ENCODE peak calls at places on chromosome 3, in ten cellular contexts. One of them, this sample, is unnamed.

GRCh38 chr3:167787440-167787839 is 51.9 kb downstream of the SERPINI1 start:
- DNase-seq in vagina: no peak
- DNase-seq in right lobe of liver: no peak
- DNase-seq in breast epithelium: no peak
- DNase-seq in IMR-90: no peak
- DNase-seq in spleen: no peak
- DNase-seq in ovary: no peak
- DNase-seq in Peyer's patch: no peak
- DNase-seq in transverse colon: no peak
- DNase-seq in body of pancreas: no peak
- DNase-seq in this sample: no peak

GRCh38 chr3:16452265-16452664 is 61.2 kb downstream of the RFTN1 start:
- DNase-seq in vagina: no peak
- DNase-seq in right lobe of liver: no peak
- DNase-seq in breast epithelium: no peak
- DNase-seq in IMR-90: peak; percentile 80
- DNase-seq in spleen: no peak
- DNase-seq in ovary: no peak
- DNase-seq in Peyer's patch: no peak
- DNase-seq in transverse colon: no peak
- DNase-seq in body of pancreas: no peak
- DNase-seq in this sample: no peak

GRCh38 chr3:31247063-31247447 is 285.7 kb upstream of the STT3B start:
- DNase-seq in vagina: no peak
- DNase-seq in right lobe of liver: no peak
- DNase-seq in breast epithelium: no peak
- DNase-seq in IMR-90: no peak
- DNase-seq in spleen: no peak
- DNase-seq in ovary: no peak
- DNase-seq in Peyer's patch: no peak
- DNase-seq in transverse colon: no peak
- DNase-seq in body of pancreas: no peak
- DNase-seq in this sample: no peak

GRCh38 chr3:177211503-177212277 is 14.4 kb upstream of the TBL1XR1 start:
- DNase-seq in vagina: no peak
- DNase-seq in right lobe of liver: peak; percentile 85
- DNase-seq in breast epithelium: peak; percentile 57
- DNase-seq in IMR-90: no peak
- DNase-seq in spleen: no peak
- DNase-seq in ovary: no peak
- DNase-seq in Peyer's patch: peak; percentile 64
- DNase-seq in transverse colon: peak; percentile 88
- DNase-seq in body of pancreas: peak; percentile 92
- DNase-seq in this sample: no peak

GRCh38 chr3:133377396-133377795 is 22.5 kb upstream of the BFSP2 start:
- DNase-seq in vagina: no peak
- DNase-seq in right lobe of liver: no peak
- DNase-seq in breast epithelium: no peak
- DNase-seq in IMR-90: peak; percentile 69
- DNase-seq in spleen: no peak
- DNase-seq in ovary: no peak
- DNase-seq in Peyer's patch: no peak
- DNase-seq in transverse colon: no peak
- DNase-seq in body of pancreas: no peak
- DNase-seq in this sample: no peak

GRCh38 chr3:127787071-127787490 is 35.2 kb downstream of the MGLL start:
- DNase-seq in vagina: no peak
- DNase-seq in right lobe of liver: peak; percentile 71
- DNase-seq in breast epithelium: peak; percentile 38
- DNase-seq in IMR-90: no peak
- DNase-seq in spleen: peak; percentile 57
- DNase-seq in ovary: peak; percentile 15
- DNase-seq in Peyer's patch: peak; percentile 51
- DNase-seq in transverse colon: peak; percentile 38
- DNase-seq in body of pancreas: no peak
- DNase-seq in this sample: no peak

GRCh38 chr3:197281849-197282248 is 16.6 kb downstream of the DLG1 start:
- DNase-seq in vagina: no peak
- DNase-seq in right lobe of liver: no peak
- DNase-seq in breast epithelium: no peak
- DNase-seq in IMR-90: no peak
- DNase-seq in spleen: no peak
- DNase-seq in ovary: no peak
- DNase-seq in Peyer's patch: no peak
- DNase-seq in transverse colon: no peak
- DNase-seq in body of pancreas: no peak
- DNase-seq in this sample: no peak

GRCh38 chr3:62007036-62007435 is 366.3 kb downstream of the FEZF2 start:
- DNase-seq in vagina: no peak
- DNase-seq in right lobe of liver: no peak
- DNase-seq in breast epithelium: no peak
- DNase-seq in IMR-90: peak; percentile 5
- DNase-seq in spleen: no peak
- DNase-seq in ovary: no peak
- DNase-seq in Peyer's patch: no peak
- DNase-seq in transverse colon: no peak
- DNase-seq in body of pancreas: no peak
- DNase-seq in this sample: no peak

GRCh38 chr3:175885196-175885766 is 1026.1 kb downstream of the NAALADL2 start:
- DNase-seq in vagina: no peak
- DNase-seq in right lobe of liver: no peak
- DNase-seq in breast epithelium: no peak
- DNase-seq in IMR-90: no peak
- DNase-seq in spleen: no peak
- DNase-seq in ovary: no peak
- DNase-seq in Peyer's patch: no peak
- DNase-seq in transverse colon: no peak
- DNase-seq in body of pancreas: peak; percentile 72
- DNase-seq in this sample: no peak

DNA sequence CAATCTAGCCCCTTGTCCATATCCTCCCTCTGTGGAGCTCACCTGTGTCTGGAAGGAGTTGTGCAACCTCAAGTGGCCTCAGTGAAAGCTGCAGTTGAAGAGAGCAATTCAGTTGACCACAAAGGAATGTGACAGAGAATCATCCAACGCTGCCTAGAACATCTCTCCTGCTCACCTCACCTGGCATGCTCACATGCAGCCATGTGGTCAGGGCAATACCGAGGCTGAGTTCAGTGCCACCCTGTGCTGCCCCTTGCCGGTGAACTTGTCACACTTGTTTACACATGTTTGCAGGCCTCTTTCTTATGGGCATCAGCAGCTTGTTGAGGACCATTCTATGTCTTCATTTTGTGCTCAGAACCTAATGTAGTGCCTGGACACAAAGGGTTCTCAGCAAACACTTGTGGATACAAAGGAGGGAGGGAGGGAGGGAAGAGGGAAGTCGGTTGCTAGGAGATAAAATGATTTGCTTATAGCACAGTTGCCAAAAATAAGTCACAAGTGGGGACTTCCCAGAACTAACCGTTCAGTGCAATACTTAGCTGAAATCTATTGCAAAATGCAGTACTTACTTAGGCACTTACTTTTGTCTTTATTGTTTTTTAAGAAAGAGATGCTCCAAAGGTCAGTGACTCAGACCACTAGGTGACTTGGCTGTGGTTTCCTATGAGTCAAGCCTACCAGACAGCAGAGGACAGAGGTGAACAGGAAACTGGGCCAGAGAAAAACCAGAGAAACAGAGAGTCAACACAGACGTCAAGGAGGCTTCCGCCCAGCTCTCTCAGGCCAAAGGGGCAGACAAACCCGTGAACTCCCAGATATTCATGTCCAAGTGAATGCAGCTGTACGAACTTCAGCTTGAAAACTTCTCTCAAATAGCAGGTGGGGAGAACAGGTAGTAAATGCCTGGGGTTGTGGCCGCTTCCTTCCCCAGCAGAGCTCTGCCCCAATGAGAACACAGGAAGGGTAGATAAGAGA is 227.8 kb upstream of the CTNNB1 start:
- DNase-seq in vagina: no peak
- DNase-seq in right lobe of liver: peak; percentile 60
- DNase-seq in breast epithelium: peak; percentile 75
- DNase-seq in IMR-90: peak; percentile 86
- DNase-seq in spleen: peak; percentile 79
- DNase-seq in ovary: peak; percentile 81
- DNase-seq in Peyer's patch: peak; percentile 66
- DNase-seq in transverse colon: peak; percentile 73
- DNase-seq in body of pancreas: peak; percentile 72
- DNase-seq in this sample: peak; percentile 86
- H3K4me3 ChIP-seq in vagina: no peak overlapping the region
- H3K4me3 ChIP-seq in right lobe of liver: no peak overlapping the region
- H3K4me3 ChIP-seq in breast epithelium: no peak overlapping the region
- H3K4me3 ChIP-seq in IMR-90: no peak overlapping the region
- H3K4me3 ChIP-seq in spleen: no peak overlapping the region
- H3K4me3 ChIP-seq in ovary: no peak overlapping the region
- H3K4me3 ChIP-seq in Peyer's patch: no peak overlapping the region
- H3K4me3 ChIP-seq in transverse colon: no peak overlapping the region
- H3K4me3 ChIP-seq in body of pancreas: no peak overlapping the region
- H3K4me3 ChIP-seq in this sample: no peak overlapping the region

GRCh38 chr3:50269460-50269859 is 513 bp downstream of the SEMA3B start:
- DNase-seq in vagina: no peak
- DNase-seq in right lobe of liver: no peak
- DNase-seq in breast epithelium: no peak
- DNase-seq in IMR-90: no peak
- DNase-seq in spleen: no peak
- DNase-seq in ovary: no peak
- DNase-seq in Peyer's patch: no peak
- DNase-seq in transverse colon: no peak
- DNase-seq in body of pancreas: no peak
- DNase-seq in this sample: no peak

GRCh38 chr3:50267280-50267913 is 1.6 kb upstream of the SEMA3B start:
- DNase-seq in vagina: no peak
- DNase-seq in right lobe of liver: peak; percentile 77
- DNase-seq in breast epithelium: no peak
- DNase-seq in IMR-90: no peak
- DNase-seq in spleen: no peak
- DNase-seq in ovary: peak; percentile 74
- DNase-seq in Peyer's patch: peak; percentile 84
- DNase-seq in transverse colon: peak; percentile 79
- DNase-seq in body of pancreas: peak; percentile 84
- DNase-seq in this sample: peak; percentile 74

GRCh38 chr3:50269977-50270413 is 1.0 kb downstream of the SEMA3B start:
- DNase-seq in vagina: no peak
- DNase-seq in right lobe of liver: no peak
- DNase-seq in breast epithelium: no peak
- DNase-seq in IMR-90: peak; percentile 63
- DNase-seq in spleen: no peak
- DNase-seq in ovary: no peak
- DNase-seq in Peyer's patch: no peak
- DNase-seq in transverse colon: no peak
- DNase-seq in body of pancreas: no peak
- DNase-seq in this sample: no peak

GRCh38 chr3:50268276-50268675 is 671 bp upstream of the SEMA3B start:
- DNase-seq in vagina: no peak
- DNase-seq in right lobe of liver: no peak
- DNase-seq in breast epithelium: no peak
- DNase-seq in IMR-90: no peak
- DNase-seq in spleen: no peak
- DNase-seq in ovary: no peak
- DNase-seq in Peyer's patch: no peak
- DNase-seq in transverse colon: no peak
- DNase-seq in body of pancreas: no peak
- DNase-seq in this sample: no peak

DNA sequence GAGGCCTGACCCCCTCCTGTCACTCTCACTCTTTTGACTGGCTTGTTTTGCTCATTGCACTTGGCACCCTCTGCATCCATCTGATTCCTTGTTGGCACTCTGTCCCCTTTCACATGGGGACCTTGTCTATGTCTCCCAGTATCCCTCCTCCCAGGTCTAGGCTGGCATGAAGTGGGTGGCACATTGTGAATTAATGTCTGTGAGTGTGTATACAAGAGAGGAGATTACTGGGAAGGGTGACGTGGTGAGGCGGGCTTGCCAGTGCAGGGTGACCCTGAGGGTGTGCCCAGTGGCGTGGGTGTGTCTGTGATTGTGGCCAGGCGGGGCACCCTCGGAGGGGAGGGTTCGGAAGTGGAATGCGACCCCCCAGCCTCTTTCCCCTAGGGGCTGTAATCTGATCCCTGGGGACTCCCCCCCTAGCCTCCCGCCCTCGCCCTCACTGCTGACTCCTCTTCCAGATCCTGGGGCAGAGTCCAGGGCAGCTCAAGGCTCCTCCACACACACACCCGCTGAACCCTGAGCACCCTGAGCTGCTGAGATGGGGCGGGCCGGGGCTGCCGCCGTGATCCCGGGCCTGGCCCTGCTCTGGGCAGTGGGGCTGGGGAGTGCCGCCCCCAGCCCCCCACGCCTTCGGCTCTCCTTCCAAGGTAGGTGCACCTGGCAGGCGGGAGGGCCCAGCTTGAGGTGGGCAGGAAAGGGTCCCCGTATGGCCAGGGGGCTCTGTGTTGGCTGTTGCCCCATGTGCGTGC is at the start of gene SEMA3B:
- DNase-seq in vagina: no peak
- DNase-seq in right lobe of liver: no peak
- DNase-seq in breast epithelium: peak; percentile 67
- DNase-seq in IMR-90: no peak
- DNase-seq in spleen: no peak
- DNase-seq in ovary: peak; percentile 62
- DNase-seq in Peyer's patch: peak; percentile 94
- DNase-seq in transverse colon: peak; percentile 89
- DNase-seq in body of pancreas: peak; percentile 97
- DNase-seq in this sample: peak; percentile 64
- TF ChIP-seq POLR2A in vagina: no peak
- TF ChIP-seq POLR2A in right lobe of liver: no peak
- TF ChIP-seq POLR2A in breast epithelium: no peak
- TF ChIP-seq POLR2A in IMR-90: no peak
- TF ChIP-seq POLR2A in spleen: no peak
- TF ChIP-seq POLR2A in ovary: no peak
- TF ChIP-seq POLR2A in Peyer's patch: peak; percentile 88
- TF ChIP-seq POLR2A in transverse colon: peak; percentile 79
- TF ChIP-seq POLR2A in body of pancreas: peak; percentile 85
- TF ChIP-seq POLR2A in this sample: peak; percentile 63

DNA sequence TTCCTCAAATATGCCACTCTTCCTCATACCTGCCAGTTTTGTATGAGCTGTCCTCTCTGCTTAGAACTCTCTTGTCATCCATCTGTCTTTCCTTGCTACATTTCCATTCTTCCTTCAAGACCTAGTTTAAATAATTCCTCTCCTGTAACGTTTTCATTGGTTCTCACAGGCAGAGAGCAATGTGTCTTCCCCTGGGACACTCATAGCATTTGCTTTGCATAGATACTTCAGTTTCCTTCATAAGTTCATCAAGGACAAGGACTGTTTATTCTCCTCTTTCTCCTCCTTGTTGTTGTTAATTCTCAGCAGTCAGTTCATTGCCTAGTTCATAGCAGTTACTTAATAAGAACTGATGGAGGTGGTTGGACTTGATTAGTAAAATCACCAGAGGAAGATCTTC is 10.6 kb downstream of the NR2C2 start:
- DNase-seq in vagina: no peak
- DNase-seq in right lobe of liver: no peak
- DNase-seq in breast epithelium: no peak
- DNase-seq in IMR-90: no peak
- DNase-seq in spleen: no peak
- DNase-seq in ovary: no peak
- DNase-seq in Peyer's patch: no peak
- DNase-seq in transverse colon: no peak
- DNase-seq in body of pancreas: no peak
- DNase-seq in this sample: no peak
- H3K4me3 ChIP-seq in vagina: no peak overlapping the region
- H3K4me3 ChIP-seq in right lobe of liver: no peak overlapping the region
- H3K4me3 ChIP-seq in breast epithelium: no peak overlapping the region
- H3K4me3 ChIP-seq in IMR-90: no peak overlapping the region
- H3K4me3 ChIP-seq in spleen: no peak overlapping the region
- H3K4me3 ChIP-seq in ovary: no peak overlapping the region
- H3K4me3 ChIP-seq in Peyer's patch: no peak overlapping the region
- H3K4me3 ChIP-seq in transverse colon: no peak overlapping the region
- H3K4me3 ChIP-seq in body of pancreas: no peak overlapping the region
- H3K4me3 ChIP-seq in this sample: no peak overlapping the region

GRCh38 chr3:56801597-56802410 is at the start of gene ARHGEF3:
- DNase-seq in vagina: no peak
- DNase-seq in right lobe of liver: peak; percentile 89
- DNase-seq in breast epithelium: peak; percentile 75
- DNase-seq in IMR-90: peak; percentile 48
- DNase-seq in spleen: peak; percentile 98
- DNase-seq in ovary: peak; percentile 83
- DNase-seq in Peyer's patch: peak; percentile 91
- DNase-seq in transverse colon: peak; percentile 88
- DNase-seq in body of pancreas: peak; percentile 87
- DNase-seq in this sample: peak; percentile 87
- TF ChIP-seq POLR2A in vagina: no peak
- TF ChIP-seq POLR2A in right lobe of liver: peak; percentile 74
- TF ChIP-seq POLR2A in breast epithelium: peak; percentile 36
- TF ChIP-seq POLR2A in IMR-90: peak; percentile 41
- TF ChIP-seq POLR2A in spleen: peak; percentile 92
- TF ChIP-seq POLR2A in ovary: peak; percentile 90
- TF ChIP-seq POLR2A in Peyer's patch: peak; percentile 69
- TF ChIP-seq POLR2A in transverse colon: peak; percentile 76
- TF ChIP-seq POLR2A in body of pancreas: peak; percentile 87
- TF ChIP-seq POLR2A in this sample: peak; percentile 85